ENCODE peak calls at places on chromosomes 5 and 9, in eight cellular contexts. X, P, G, A, S, Z, C and V are unnamed samples.
A peak's percentile ranks its signal among the peaks of the same experiment; 100 is the strongest.

GRCh38 chr9:136057236-136058151 is 37.6 kb downstream of the NACC2 start:
- DNase-seq in X (no peak), A (no peak), C (peak; percentile 15), S (no peak), Z (no peak), P (no peak), G (no peak), V (no peak)

GRCh38 chr5:22314548-22314947 is 538.6 kb downstream of the CDH12 start:
- DNase-seq in S (no peak), Z (no peak), C (no peak), A (no peak), G (no peak), X (no peak), P (no peak), V (no peak)

GRCh38 chr5:59158165-59158564 is 575.3 kb downstream of the RAB3C start:
- DNase-seq in Z (no peak), S (no peak), A (no peak), G (peak; percentile 58), X (no peak), C (no peak), P (no peak), V (no peak)

GRCh38 chr5:138942861-138943260 is 67.7 kb upstream of the LRRTM2 start:
- DNase-seq in X (no peak), S (no peak), Z (no peak), P (no peak), A (no peak), C (no peak), G (no peak), V (no peak)

GRCh38 chr5:11962122-11962521 is 57.9 kb upstream of the CTNND2 start:
- DNase-seq in P (no peak), Z (no peak), X (no peak), A (no peak), C (no peak), S (no peak), G (peak; percentile 2), V (no peak)

GRCh38 chr5:177378884-177379883 is 5.0 kb upstream of the SLC34A1 start:
- DNase-seq in G (peak; percentile 45), S (no peak), Z (no peak), P (no peak), A (no peak), C (no peak), X (no peak), V (no peak)

GRCh38 chr9:98255064-98255577 is 328 bp downstream of the TBC1D2 start:
- DNase-seq in Z (no peak), C (no peak), X (no peak), A (no peak), G (peak; percentile 74), S (no peak), P (no peak), V (no peak)

GRCh38 chr9:100440071-100440470 is 13.1 kb downstream of the MSANTD3 start:
- DNase-seq in P (no peak), Z (no peak), S (no peak), C (no peak), X (no peak), G (peak; percentile 57), A (no peak), V (no peak)

GRCh38 chr5:111775224-111775623 is 18.2 kb upstream of the NREP start:
- DNase-seq in X (no peak), A (no peak), G (peak; percentile 58), C (no peak), Z (no peak), P (no peak), S (no peak), V (no peak)